ENCODE peak calls at places on chromosome 15, in ten cellular contexts. E is RWPE2, M is hepatocyte, X is Peyer's patch, O is cardiac muscle cell, S is gastrocnemius medialis, P is IMR-90, D is A549, V is OCI-LY7, B is keratinocyte. H is an unnamed sample. For H3K4me1, the result is how much of the 10 kb centered on the place peaks cover.

GRCh38 chr15:52262364-52262763 is 33.2 kb downstream of the MYO5C start:
- DNase-seq in E (no peak), M (no peak), X (no peak), O (no peak), S (no peak), P (no peak), D (no peak), V (no peak), B (no peak), H (no peak)

GRCh38 chr15:64461577-64462162 is 1.3 kb downstream of the ZNF609 start:
- DNase-seq in E (no peak), M (peak), X (no peak), O (peak), S (no peak), P (peak), D (peak), V (no peak), B (no peak), H (no peak)

GRCh38 chr15:75054172-75054897 is 30.9 kb downstream of the PPCDC start:
- DNase-seq in E (no peak), M (no peak), X (peak), O (no peak), S (no peak), P (no peak), D (no peak), V (no peak), B (no peak), H (no peak)

GRCh38 chr15:74311734-74312444 is 55.6 kb downstream of the CYP11A1 start:
- DNase-seq in E (no peak), M (peak), X (no peak), O (peak), S (no peak), P (peak), D (peak), V (no peak), B (no peak), H (no peak)

GRCh38 chr15:44028349-44028748 is 166.7 kb downstream of the FRMD5 start:
- DNase-seq in E (no peak), M (no peak), X (no peak), O (no peak), S (no peak), P (peak), D (no peak), V (no peak), B (no peak), H (no peak)

GRCh38 chr15:80996247-80996646 is 4.5 kb upstream of the TLNRD1 start:
- DNase-seq in E (no peak), M (no peak), X (no peak), O (no peak), S (no peak), P (no peak), D (no peak), V (peak), B (no peak), H (no peak)

GRCh38 chr15:52567886-52568568 is 803 bp downstream of the ARPP19 start:
- DNase-seq in E (peak), M (peak), X (peak), O (no peak), S (peak), P (peak), D (peak), V (peak), B (no peak), H (no peak)

GRCh38 chr15:35305906-35306305 is 220.8 kb upstream of the NANOGP8 start:
- DNase-seq in E (no peak), M (peak), X (no peak), O (no peak), S (no peak), P (peak), D (no peak), V (no peak), B (no peak), H (no peak)

GRCh38 chr15:59165726-59166125 is 40.9 kb upstream of the LDHAL6B start:
- DNase-seq in E (peak), M (no peak), X (no peak), O (no peak), S (no peak), P (no peak), D (no peak), V (peak), B (peak), H (no peak)

GRCh38 chr15:92163641-92164040 is 230.0 kb upstream of the ST8SIA2 start:
- DNase-seq in E (no peak), M (no peak), X (no peak), O (no peak), S (no peak), P (no peak), D (no peak), V (no peak), B (no peak), H (no peak)

GRCh38 chr15:55226127-55226526 is 29.4 kb upstream of the RSL24D1 start:
- DNase-seq in E (no peak), M (no peak), X (no peak), O (peak), S (no peak), P (no peak), D (no peak), V (no peak), B (no peak), H (no peak)

GRCh38 chr15:99097441-99098410 is 7.2 kb upstream of the SYNM start:
- DNase-seq in E (no peak), M (no peak), X (no peak), O (no peak), S (no peak), P (no peak), D (no peak), V (no peak), B (no peak), H (no peak)

GRCh38 chr15:67943961-67944674 is 104.3 kb upstream of the RNU6-1 start:
- DNase-seq in E (no peak), M (no peak), X (no peak), O (no peak), S (peak), P (no peak), D (no peak), V (no peak), B (no peak), H (no peak)

GRCh38 chr15:67947254-67948039 is 106.7 kb upstream of the PIAS1 start:
- DNase-seq in E (no peak), M (peak), X (no peak), O (no peak), S (no peak), P (no peak), D (no peak), V (no peak), B (no peak), H (no peak)

GRCh38 chr15:67946701-67947100 is 106.9 kb upstream of the RNU6-1 start:
- DNase-seq in E (no peak), M (no peak), X (no peak), O (no peak), S (no peak), P (no peak), D (no peak), V (peak), B (no peak), H (no peak)

GRCh38 chr15:67945131-67945530 is 105.3 kb upstream of the RNU6-1 start:
- DNase-seq in E (no peak), M (no peak), X (no peak), O (no peak), S (no peak), P (no peak), D (no peak), V (no peak), B (no peak), H (no peak)

DNA sequence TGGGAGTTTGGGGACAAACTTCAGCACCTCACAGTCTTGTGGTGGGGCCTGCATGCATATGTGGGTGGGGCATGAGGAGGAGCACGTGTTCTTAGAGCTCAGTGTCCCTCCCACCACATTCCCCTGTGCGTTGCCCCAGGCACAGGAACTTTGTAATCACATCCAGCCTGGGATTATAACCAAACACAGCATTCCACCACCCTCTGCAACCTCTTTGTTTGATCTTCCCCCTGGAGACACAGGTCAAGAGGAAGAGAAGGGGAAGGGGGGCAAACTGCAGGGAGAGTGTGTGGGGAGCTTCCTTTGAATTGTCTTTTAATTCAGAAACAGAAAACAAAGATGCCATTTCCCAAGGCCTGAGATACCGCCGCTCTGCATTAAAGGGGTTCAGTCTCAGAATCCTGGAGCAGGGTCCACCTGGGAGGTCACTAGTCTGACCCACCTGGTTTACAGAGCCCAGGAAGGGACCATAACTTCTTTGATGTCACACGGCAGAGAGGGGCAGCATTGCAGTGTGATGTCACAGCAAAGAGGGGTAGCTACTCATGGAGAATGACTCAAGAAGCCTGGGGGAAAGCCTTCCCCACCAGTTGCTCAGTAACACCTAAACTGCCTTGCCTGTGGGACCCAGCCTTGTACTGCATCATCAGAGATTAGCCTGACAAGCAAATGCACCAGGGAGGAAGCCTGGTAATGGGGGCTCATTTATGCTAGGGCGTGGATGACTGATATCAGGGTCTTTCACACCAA is 106.3 kb upstream of the RNU6-1 start:
- DNase-seq in E (peak), M (peak), X (no peak), O (peak), S (no peak), P (peak), D (no peak), V (peak), B (peak), H (no peak)
- H3K27ac ChIP-seq in E (peak), M (peak), X (no peak), O (no peak), S (no peak), P (no peak), D (peak), V (peak), B (peak), H (peak)

GRCh38 chr15:41562784-41563198 is 3.8 kb downstream of the TYRO3 start:
- DNase-seq in E (no peak), M (peak), X (no peak), O (no peak), S (no peak), P (peak), D (no peak), V (no peak), B (no peak), H (no peak)
- H3K4me1 ChIP-seq in E (under half), M (half or more), X (under half), O (under half), S (under half), P (under half), D (under half), V (under half), B (under half), H (under half)

GRCh38 chr15:71103102-71103676 is 12.1 kb upstream of the THSD4 start:
- DNase-seq in E (no peak), M (peak), X (no peak), O (peak), S (no peak), P (peak), D (no peak), V (peak), B (no peak), H (no peak)
- TF ChIP-seq CTCF in E (peak), M (peak), X (no peak), O (peak), S (no peak), P (peak), D (peak), V (peak), B (peak), H (no peak)

GRCh38 chr15:82680200-82681102 is 29.2 kb downstream of the AP3B2 start:
- DNase-seq in E (peak), M (peak), X (peak), O (peak), S (no peak), P (no peak), D (peak), V (peak), B (peak), H (no peak)
- H3K27ac ChIP-seq in E (no peak), M (peak), X (peak), O (no peak), S (no peak), P (no peak), D (peak), V (no peak), B (no peak), H (peak)

GRCh38 chr15:48632651-48633050 is 12.9 kb downstream of the FBN1 start:
- DNase-seq in E (no peak), M (no peak), X (no peak), O (no peak), S (no peak), P (no peak), D (no peak), V (no peak), B (no peak), H (no peak)
- H3K4me1 ChIP-seq in E (under half), M (under half), X (under half), O (under half), S (under half), P (under half), D (under half), V (under half), B (under half), H (under half)

DNA sequence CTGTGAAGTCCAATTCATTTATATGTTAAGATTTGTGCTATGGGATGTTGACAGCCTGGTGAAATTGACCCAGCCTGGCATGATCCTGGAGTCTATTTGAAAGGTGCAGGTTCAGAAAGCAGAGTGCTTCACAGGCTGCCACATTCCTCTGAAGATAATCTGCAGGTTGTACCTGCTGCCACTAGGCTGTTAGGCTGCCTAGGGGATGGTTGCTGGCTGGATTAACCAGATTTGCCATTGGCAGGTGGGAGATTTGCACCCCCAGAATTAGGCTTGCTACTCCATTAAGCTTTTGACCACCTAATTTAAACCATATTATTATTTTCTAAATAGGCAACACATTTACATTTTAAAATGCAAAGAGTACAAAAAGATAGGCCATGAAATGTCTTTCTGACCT is 85.8 kb upstream of the RASGRP1 start:
- DNase-seq in E (no peak), M (no peak), X (no peak), O (no peak), S (no peak), P (no peak), D (no peak), V (peak), B (no peak), H (no peak)
- TF ChIP-seq CTCF in E (no peak), M (no peak), X (no peak), O (no peak), S (no peak), P (no peak), D (no peak), V (peak), B (no peak), H (no peak)

DNA sequence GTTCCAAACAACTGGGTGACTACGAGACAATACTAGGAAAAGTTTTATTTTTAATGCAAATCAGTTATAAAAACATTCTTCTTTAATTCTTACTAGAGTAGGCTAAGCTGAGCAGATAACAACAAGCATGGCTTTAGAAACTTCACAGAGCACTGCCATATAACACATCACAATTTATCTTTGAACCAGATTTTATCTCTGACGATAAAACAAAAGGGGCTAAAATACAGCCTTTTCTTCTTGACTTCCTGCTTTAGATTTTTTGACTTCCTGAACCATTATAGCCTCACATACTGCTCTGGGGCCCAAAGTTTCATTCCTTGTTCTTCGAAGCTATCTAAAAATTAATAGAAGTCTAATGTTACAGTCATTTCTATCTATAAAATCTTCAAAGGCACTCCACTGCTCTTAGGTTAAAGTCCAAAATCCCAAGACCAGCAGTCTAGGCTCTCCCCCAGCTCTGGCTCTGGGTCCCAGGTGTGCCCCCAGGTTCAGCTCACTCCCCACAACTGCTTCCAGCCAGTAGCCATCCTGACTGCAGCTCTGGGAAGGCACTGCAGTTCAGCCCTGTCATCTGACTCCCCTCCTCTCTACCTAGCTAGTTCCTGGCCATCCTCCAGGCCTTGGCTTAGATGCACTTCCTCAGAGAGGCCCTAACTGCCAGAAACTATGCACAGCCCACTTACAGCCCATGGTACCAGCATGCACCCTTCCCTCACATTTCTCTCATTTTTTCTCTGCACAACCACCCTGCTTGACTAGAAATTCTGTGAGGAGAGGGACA is 25.7 kb downstream of the TBC1D2B start:
- DNase-seq in E (no peak), M (peak), X (peak), O (peak), S (peak), P (peak), D (no peak), V (peak), B (no peak), H (no peak)
- H3K27ac ChIP-seq in E (no peak), M (peak), X (peak), O (no peak), S (no peak), P (no peak), D (no peak), V (peak), B (no peak), H (peak)

DNA sequence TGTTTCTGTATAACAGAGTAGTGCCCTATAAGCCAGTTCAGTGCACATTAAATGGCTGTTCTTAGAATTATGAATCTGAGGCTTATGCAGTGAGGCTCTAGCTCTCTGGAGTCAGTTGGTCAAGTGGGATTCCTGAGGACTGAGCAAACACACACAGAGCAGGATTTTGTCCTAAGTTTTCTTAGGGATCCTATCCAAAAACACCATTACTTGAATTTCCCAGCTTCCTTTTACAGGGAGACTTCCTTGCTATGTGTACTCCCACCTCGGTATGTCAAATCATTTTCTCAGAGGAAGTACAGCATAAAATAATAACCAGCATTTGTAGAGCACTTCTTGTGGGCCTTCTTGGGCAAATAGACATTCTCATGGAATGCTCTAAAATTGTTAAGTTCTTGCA is 63.1 kb upstream of the GOLGA6B start:
- DNase-seq in E (no peak), M (no peak), X (no peak), O (no peak), S (no peak), P (peak), D (no peak), V (no peak), B (no peak), H (no peak)
- H3K4me1 ChIP-seq in E (under half), M (under half), X (under half), O (under half), S (under half), P (under half), D (under half), V (under half), B (under half), H (under half)

GRCh38 chr15:101269479-101270223 is 7.6 kb downstream of the SELENOS start:
- DNase-seq in E (no peak), M (no peak), X (no peak), O (no peak), S (no peak), P (no peak), D (no peak), V (no peak), B (no peak), H (no peak)
- TF ChIP-seq CTCF in E (peak), M (no peak), X (no peak), O (peak), S (no peak), P (peak), D (peak), V (peak), B (peak), H (no peak)

H was measured in tibial nerve.